ENCODE peak calls at places on chromosomes 16 and 17, in seven cellular contexts. One of them, this sample, is unnamed.

GRCh38 chr17:80443498-80443897 is 28.5 kb downstream of the ENDOV start:
- ATAC-seq in HepG2: no peak
- ATAC-seq in lower lobe of right lung: no peak
- ATAC-seq in GM23338: no peak
- ATAC-seq in Panc1: no peak
- ATAC-seq in RWPE2: no peak
- ATAC-seq in heart right ventricle: no peak
- ATAC-seq in this sample: no peak

GRCh38 chr17:7703584-7704574 is 1.1 kb upstream of the EFNB3 start:
- ATAC-seq in HepG2: peak
- ATAC-seq in GM23338: peak
- ATAC-seq in lower lobe of right lung: peak
- ATAC-seq in RWPE2: no peak
- ATAC-seq in Panc1: peak
- ATAC-seq in heart right ventricle: peak
- ATAC-seq in this sample: no peak

GRCh38 chr17:67080804-67081203 is 36.5 kb downstream of the CACNG1 start:
- ATAC-seq in heart right ventricle: no peak
- ATAC-seq in RWPE2: no peak
- ATAC-seq in lower lobe of right lung: no peak
- ATAC-seq in GM23338: no peak
- ATAC-seq in HepG2: no peak
- ATAC-seq in Panc1: no peak
- ATAC-seq in this sample: no peak

GRCh38 chr16:78639775-78640174 is 540.3 kb downstream of the WWOX start:
- ATAC-seq in RWPE2: no peak
- ATAC-seq in lower lobe of right lung: no peak
- ATAC-seq in GM23338: no peak
- ATAC-seq in heart right ventricle: no peak
- ATAC-seq in HepG2: no peak
- ATAC-seq in Panc1: no peak
- ATAC-seq in this sample: no peak

GRCh38 chr17:57379237-57380054 is 123.1 kb downstream of the MSI2 start:
- ATAC-seq in lower lobe of right lung: no peak
- ATAC-seq in RWPE2: no peak
- ATAC-seq in HepG2: no peak
- ATAC-seq in GM23338: peak
- ATAC-seq in heart right ventricle: peak
- ATAC-seq in Panc1: no peak
- ATAC-seq in this sample: peak

GRCh38 chr16:59373632-59374031 is 639.5 kb upstream of the GOT2 start:
- ATAC-seq in RWPE2: no peak
- ATAC-seq in heart right ventricle: no peak
- ATAC-seq in Panc1: no peak
- ATAC-seq in lower lobe of right lung: no peak
- ATAC-seq in GM23338: no peak
- ATAC-seq in HepG2: no peak
- ATAC-seq in this sample: no peak

GRCh38 chr17:56751145-56751743 is 82.5 kb downstream of the C17orf67 start:
- ATAC-seq in heart right ventricle: peak
- ATAC-seq in HepG2: no peak
- ATAC-seq in lower lobe of right lung: no peak
- ATAC-seq in Panc1: no peak
- ATAC-seq in GM23338: peak
- ATAC-seq in RWPE2: no peak
- ATAC-seq in this sample: no peak

GRCh38 chr17:10226930-10227695 is 28.7 kb upstream of the GAS7 start:
- ATAC-seq in lower lobe of right lung: peak
- ATAC-seq in Panc1: no peak
- ATAC-seq in HepG2: peak
- ATAC-seq in GM23338: peak
- ATAC-seq in heart right ventricle: peak
- ATAC-seq in RWPE2: peak
- ATAC-seq in this sample: no peak

GRCh38 chr17:11682646-11683045 is 84.4 kb downstream of the DNAH9 start:
- ATAC-seq in HepG2: no peak
- ATAC-seq in heart right ventricle: peak
- ATAC-seq in GM23338: no peak
- ATAC-seq in Panc1: no peak
- ATAC-seq in lower lobe of right lung: no peak
- ATAC-seq in RWPE2: no peak
- ATAC-seq in this sample: peak

GRCh38 chr16:19127205-19127604 is 13.4 kb downstream of the ITPRIPL2 start:
- ATAC-seq in Panc1: no peak
- ATAC-seq in heart right ventricle: no peak
- ATAC-seq in lower lobe of right lung: no peak
- ATAC-seq in RWPE2: no peak
- ATAC-seq in GM23338: no peak
- ATAC-seq in HepG2: no peak
- ATAC-seq in this sample: no peak

GRCh38 chr17:79325707-79326106 is 251.1 kb downstream of the ENGASE start:
- ATAC-seq in RWPE2: no peak
- ATAC-seq in HepG2: no peak
- ATAC-seq in Panc1: no peak
- ATAC-seq in GM23338: peak
- ATAC-seq in heart right ventricle: no peak
- ATAC-seq in lower lobe of right lung: no peak
- ATAC-seq in this sample: no peak

GRCh38 chr16:59067207-59067606 is 333.1 kb upstream of the GOT2 start:
- ATAC-seq in GM23338: no peak
- ATAC-seq in RWPE2: peak
- ATAC-seq in Panc1: no peak
- ATAC-seq in HepG2: no peak
- ATAC-seq in heart right ventricle: no peak
- ATAC-seq in lower lobe of right lung: peak
- ATAC-seq in this sample: no peak

GRCh38 chr17:6483507-6483906 is 39.3 kb downstream of the PIMREG start:
- ATAC-seq in Panc1: no peak
- ATAC-seq in HepG2: no peak
- ATAC-seq in heart right ventricle: no peak
- ATAC-seq in lower lobe of right lung: no peak
- ATAC-seq in RWPE2: no peak
- ATAC-seq in GM23338: no peak
- ATAC-seq in this sample: no peak

GRCh38 chr17:14688134-14688533 is 387.3 kb downstream of the HS3ST3B1 start:
- ATAC-seq in heart right ventricle: no peak
- ATAC-seq in Panc1: no peak
- ATAC-seq in GM23338: no peak
- ATAC-seq in RWPE2: no peak
- ATAC-seq in HepG2: no peak
- ATAC-seq in lower lobe of right lung: no peak
- ATAC-seq in this sample: no peak

GRCh38 chr17:59848778-59849177 is 44.0 kb downstream of the TUBD1 start:
- ATAC-seq in GM23338: no peak
- ATAC-seq in Panc1: no peak
- ATAC-seq in heart right ventricle: no peak
- ATAC-seq in RWPE2: no peak
- ATAC-seq in HepG2: peak
- ATAC-seq in lower lobe of right lung: peak
- ATAC-seq in this sample: peak

GRCh38 chr16:7171151-7171550 is 161.5 kb upstream of the RBFOX1 start:
- ATAC-seq in HepG2: no peak
- ATAC-seq in heart right ventricle: no peak
- ATAC-seq in Panc1: no peak
- ATAC-seq in GM23338: no peak
- ATAC-seq in RWPE2: no peak
- ATAC-seq in lower lobe of right lung: no peak
- ATAC-seq in this sample: no peak

GRCh38 chr17:45784583-45785372 is 658 bp downstream of the CRHR1 start:
- ATAC-seq in heart right ventricle: peak
- ATAC-seq in GM23338: peak
- ATAC-seq in RWPE2: peak
- ATAC-seq in lower lobe of right lung: peak
- ATAC-seq in Panc1: peak
- ATAC-seq in HepG2: peak
- ATAC-seq in this sample: no peak

DNA sequence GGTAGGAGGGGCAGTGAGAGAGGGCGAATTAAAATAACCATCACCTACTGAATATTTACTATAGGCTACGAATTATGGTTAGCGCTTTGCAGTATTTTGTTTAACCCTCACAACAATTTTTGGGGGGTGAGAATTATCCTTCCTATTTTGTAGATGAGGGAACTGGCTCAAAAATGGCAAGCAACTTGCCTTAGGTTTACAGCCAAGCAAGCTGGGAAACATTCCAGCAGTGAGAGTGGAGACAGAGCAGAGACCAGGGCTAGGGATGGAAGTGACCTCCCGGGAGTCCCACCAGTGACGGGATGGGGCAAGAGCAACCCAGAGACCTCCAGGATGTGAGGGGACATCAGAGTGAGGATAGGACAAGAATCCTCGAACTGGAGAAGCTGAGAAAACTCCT is 352 bp upstream of the VMO1 start:
- ATAC-seq in RWPE2: no peak
- ATAC-seq in HepG2: no peak
- ATAC-seq in heart right ventricle: no peak
- ATAC-seq in GM23338: no peak
- ATAC-seq in lower lobe of right lung: no peak
- ATAC-seq in Panc1: no peak
- ATAC-seq in this sample: no peak
- H3K4me3 ChIP-seq in RWPE2: no peak
- H3K4me3 ChIP-seq in HepG2: no peak
- H3K4me3 ChIP-seq in heart right ventricle: peak
- H3K4me3 ChIP-seq in GM23338: no peak
- H3K4me3 ChIP-seq in lower lobe of right lung: peak
- H3K4me3 ChIP-seq in Panc1: no peak
- H3K4me3 ChIP-seq in this sample: no peak

DNA sequence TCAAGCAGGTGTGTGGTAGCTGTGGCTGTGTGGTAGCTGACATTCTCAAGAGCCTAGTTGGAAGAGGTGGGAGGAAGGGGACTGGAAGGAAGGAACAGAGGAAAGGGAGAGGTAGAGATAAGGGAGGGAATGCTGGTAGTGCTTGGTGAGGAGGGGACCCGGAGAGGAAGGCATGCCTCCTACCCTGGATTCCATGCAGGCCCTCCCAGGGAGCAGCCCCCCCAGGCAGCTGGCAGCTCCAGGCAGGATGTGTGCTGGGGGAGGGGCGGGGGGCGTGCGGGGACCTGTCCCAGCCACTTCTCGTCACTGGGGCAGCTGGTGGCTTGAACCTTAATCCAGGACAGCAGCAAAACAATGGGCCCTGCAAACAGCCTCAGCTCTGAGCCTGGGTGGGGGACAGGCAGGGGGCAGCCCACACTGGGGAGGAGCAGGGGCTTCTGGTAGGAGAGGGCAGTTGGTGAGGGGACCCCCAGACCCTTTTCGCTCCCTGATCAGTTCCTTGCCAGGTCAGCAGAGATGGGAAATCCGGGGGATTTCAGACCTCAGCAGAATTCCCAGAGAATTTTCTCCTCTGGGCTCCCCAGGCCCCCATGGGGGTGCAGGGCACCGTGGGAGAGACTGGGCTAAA is 27.1 kb downstream of the ARHGAP23 start:
- ATAC-seq in lower lobe of right lung: no peak
- ATAC-seq in GM23338: no peak
- ATAC-seq in RWPE2: no peak
- ATAC-seq in Panc1: no peak
- ATAC-seq in HepG2: no peak
- ATAC-seq in heart right ventricle: no peak
- ATAC-seq in this sample: no peak
- H3K4me3 ChIP-seq in lower lobe of right lung: peak
- H3K4me3 ChIP-seq in GM23338: peak
- H3K4me3 ChIP-seq in RWPE2: no peak
- H3K4me3 ChIP-seq in Panc1: no peak
- H3K4me3 ChIP-seq in HepG2: no peak
- H3K4me3 ChIP-seq in heart right ventricle: no peak
- H3K4me3 ChIP-seq in this sample: peak

GRCh38 chr17:21463779-21464407 is 87.7 kb downstream of the KCNJ12 start:
- ATAC-seq in RWPE2: no peak
- ATAC-seq in HepG2: no peak
- ATAC-seq in lower lobe of right lung: peak
- ATAC-seq in GM23338: peak
- ATAC-seq in Panc1: no peak
- ATAC-seq in heart right ventricle: peak
- ATAC-seq in this sample: no peak
- H3K4me3 ChIP-seq in RWPE2: no peak
- H3K4me3 ChIP-seq in HepG2: no peak
- H3K4me3 ChIP-seq in lower lobe of right lung: peak
- H3K4me3 ChIP-seq in GM23338: peak
- H3K4me3 ChIP-seq in Panc1: no peak
- H3K4me3 ChIP-seq in heart right ventricle: no peak
- H3K4me3 ChIP-seq in this sample: peak

GRCh38 chr17:77160032-77160876 is 19.5 kb downstream of the SEC14L1 start:
- ATAC-seq in Panc1: peak
- ATAC-seq in RWPE2: peak
- ATAC-seq in GM23338: no peak
- ATAC-seq in lower lobe of right lung: peak
- ATAC-seq in heart right ventricle: no peak
- ATAC-seq in HepG2: peak
- ATAC-seq in this sample: no peak
- H3K4me3 ChIP-seq in Panc1: no peak
- H3K4me3 ChIP-seq in RWPE2: no peak
- H3K4me3 ChIP-seq in GM23338: no peak
- H3K4me3 ChIP-seq in lower lobe of right lung: no peak
- H3K4me3 ChIP-seq in heart right ventricle: no peak
- H3K4me3 ChIP-seq in HepG2: no peak
- H3K4me3 ChIP-seq in this sample: no peak

GRCh38 chr16:81836279-81837054 is 57.4 kb downstream of the PLCG2 start:
- ATAC-seq in heart right ventricle: no peak
- ATAC-seq in lower lobe of right lung: no peak
- ATAC-seq in Panc1: no peak
- ATAC-seq in RWPE2: no peak
- ATAC-seq in GM23338: no peak
- ATAC-seq in HepG2: no peak
- ATAC-seq in this sample: no peak
- H3K4me3 ChIP-seq in heart right ventricle: no peak
- H3K4me3 ChIP-seq in lower lobe of right lung: no peak
- H3K4me3 ChIP-seq in Panc1: no peak
- H3K4me3 ChIP-seq in RWPE2: no peak
- H3K4me3 ChIP-seq in GM23338: no peak
- H3K4me3 ChIP-seq in HepG2: no peak
- H3K4me3 ChIP-seq in this sample: no peak

DNA sequence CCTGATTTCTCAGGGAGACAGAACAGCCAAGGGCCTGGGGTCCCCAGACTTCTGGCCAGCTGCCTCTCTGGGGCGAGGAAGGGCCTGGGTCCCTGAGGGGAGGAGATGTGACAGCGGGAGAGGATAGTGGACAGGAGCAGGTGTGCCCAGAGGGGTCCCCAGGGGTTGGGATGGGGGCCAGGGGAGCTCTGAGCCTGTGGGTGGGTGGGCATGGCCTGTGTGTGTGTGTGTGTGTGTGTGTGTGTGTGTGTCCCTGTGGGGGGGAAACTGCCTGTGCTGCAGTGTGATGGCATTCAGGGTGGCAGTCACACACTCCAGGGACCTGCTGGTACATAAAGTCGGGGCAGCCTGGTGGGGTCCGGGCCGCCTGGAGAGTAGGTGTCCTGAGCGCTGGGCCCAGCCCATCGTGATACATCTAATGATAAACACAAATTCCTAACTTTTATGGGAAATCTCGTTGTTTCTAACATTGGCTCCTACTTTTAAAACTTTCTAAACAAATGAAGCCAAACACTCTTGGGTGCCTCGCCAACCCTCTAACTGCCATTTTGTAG is 1.4 kb downstream of the ITGB4 start:
- ATAC-seq in RWPE2: no peak
- ATAC-seq in heart right ventricle: no peak
- ATAC-seq in GM23338: no peak
- ATAC-seq in HepG2: no peak
- ATAC-seq in lower lobe of right lung: no peak
- ATAC-seq in Panc1: no peak
- ATAC-seq in this sample: no peak
- H3K4me3 ChIP-seq in RWPE2: peak
- H3K4me3 ChIP-seq in heart right ventricle: peak
- H3K4me3 ChIP-seq in GM23338: no peak
- H3K4me3 ChIP-seq in HepG2: no peak
- H3K4me3 ChIP-seq in lower lobe of right lung: peak
- H3K4me3 ChIP-seq in Panc1: peak
- H3K4me3 ChIP-seq in this sample: no peak